ENCODE peak calls at places on chromosomes 16 and 17, in five cellular contexts. One of them, this sample, is unnamed.

GRCh38 chr17:12667299-12667958 is 1.7 kb downstream of the MYOCD start:
- DNase-seq in transverse colon: peak; percentile 20
- DNase-seq in adrenal gland: no peak
- DNase-seq in OCI-LY7: peak; percentile 22
- DNase-seq in lower lobe of right lung: no peak
- DNase-seq in this sample: peak; percentile 56

GRCh38 chr16:3980311-3981111 is 100.0 kb upstream of the CREBBP start:
- DNase-seq in transverse colon: no peak
- DNase-seq in lower lobe of right lung: no peak
- DNase-seq in adrenal gland: no peak
- DNase-seq in OCI-LY7: no peak
- DNase-seq in this sample: no peak

GRCh38 chr16:19114359-19115147 is 789 bp downstream of the ITPRIPL2 start:
- DNase-seq in OCI-LY7: no peak
- DNase-seq in transverse colon: peak; percentile 69
- DNase-seq in adrenal gland: peak; percentile 83
- DNase-seq in lower lobe of right lung: peak; percentile 78
- DNase-seq in this sample: peak; percentile 51

GRCh38 chr17:50212121-50212843 is 10.9 kb upstream of the COL1A1 start:
- DNase-seq in transverse colon: peak; percentile 41
- DNase-seq in lower lobe of right lung: no peak
- DNase-seq in adrenal gland: no peak
- DNase-seq in OCI-LY7: no peak
- DNase-seq in this sample: no peak

GRCh38 chr16:1781758-1782407 is 488 bp downstream of the SPSB3 start:
- DNase-seq in transverse colon: peak; percentile 37
- DNase-seq in lower lobe of right lung: no peak
- DNase-seq in OCI-LY7: peak; percentile 36
- DNase-seq in adrenal gland: peak; percentile 67
- DNase-seq in this sample: peak; percentile 27

GRCh38 chr16:79839450-79839849 is 238.9 kb upstream of the MAF start:
- DNase-seq in transverse colon: no peak
- DNase-seq in lower lobe of right lung: no peak
- DNase-seq in OCI-LY7: no peak
- DNase-seq in adrenal gland: no peak
- DNase-seq in this sample: no peak

GRCh38 chr17:8846768-8847211 is 20.7 kb downstream of the PIK3R6 start:
- DNase-seq in transverse colon: no peak
- DNase-seq in adrenal gland: no peak
- DNase-seq in lower lobe of right lung: no peak
- DNase-seq in OCI-LY7: peak; percentile 26
- DNase-seq in this sample: peak; percentile 16

GRCh38 chr17:38825762-38826247 is 684 bp upstream of the CWC25 start:
- DNase-seq in lower lobe of right lung: no peak
- DNase-seq in adrenal gland: no peak
- DNase-seq in OCI-LY7: no peak
- DNase-seq in transverse colon: no peak
- DNase-seq in this sample: no peak

GRCh38 chr17:38912221-38912813 is 13.1 kb upstream of the LASP1NB start:
- DNase-seq in transverse colon: peak; percentile 50
- DNase-seq in OCI-LY7: no peak
- DNase-seq in lower lobe of right lung: peak; percentile 44
- DNase-seq in adrenal gland: peak; percentile 86
- DNase-seq in this sample: no peak

GRCh38 chr16:27103954-27104353 is 37.2 kb downstream of the C16orf82 start:
- DNase-seq in lower lobe of right lung: no peak
- DNase-seq in adrenal gland: no peak
- DNase-seq in OCI-LY7: no peak
- DNase-seq in transverse colon: no peak
- DNase-seq in this sample: no peak

GRCh38 chr16:67155305-67156145 is 4.2 kb downstream of the TRADD start:
- DNase-seq in transverse colon: peak; percentile 80
- DNase-seq in OCI-LY7: peak; percentile 80
- DNase-seq in adrenal gland: peak; percentile 71
- DNase-seq in lower lobe of right lung: peak; percentile 85
- DNase-seq in this sample: peak; percentile 63

GRCh38 chr17:64765191-64765889 is 103.2 kb upstream of the SMURF2 start:
- DNase-seq in adrenal gland: no peak
- DNase-seq in OCI-LY7: no peak
- DNase-seq in lower lobe of right lung: no peak
- DNase-seq in transverse colon: no peak
- DNase-seq in this sample: peak; percentile 47

GRCh38 chr17:21218101-21218500 is 4.1 kb upstream of the TMEM11 start:
- DNase-seq in transverse colon: no peak
- DNase-seq in adrenal gland: no peak
- DNase-seq in OCI-LY7: no peak
- DNase-seq in lower lobe of right lung: no peak
- DNase-seq in this sample: no peak

GRCh38 chr17:9022553-9023388 is 1.5 kb downstream of the NTN1 start:
- DNase-seq in transverse colon: no peak
- DNase-seq in adrenal gland: no peak
- DNase-seq in OCI-LY7: no peak
- DNase-seq in lower lobe of right lung: no peak
- DNase-seq in this sample: no peak

GRCh38 chr17:47665655-47666054 is 15.9 kb downstream of the KPNB1 start:
- DNase-seq in lower lobe of right lung: no peak
- DNase-seq in OCI-LY7: no peak
- DNase-seq in adrenal gland: no peak
- DNase-seq in transverse colon: no peak
- DNase-seq in this sample: no peak

GRCh38 chr16:78809535-78809934 is 710.1 kb downstream of the WWOX start:
- DNase-seq in transverse colon: no peak
- DNase-seq in OCI-LY7: no peak
- DNase-seq in lower lobe of right lung: no peak
- DNase-seq in adrenal gland: no peak
- DNase-seq in this sample: no peak

GRCh38 chr17:55433029-55433628 is 11.5 kb upstream of the MMD start:
- DNase-seq in adrenal gland: no peak
- DNase-seq in transverse colon: no peak
- DNase-seq in lower lobe of right lung: no peak
- DNase-seq in OCI-LY7: no peak
- DNase-seq in this sample: no peak

GRCh38 chr16:30554933-30555847 is 3.0 kb downstream of the ZNF764 start:
- DNase-seq in lower lobe of right lung: no peak
- DNase-seq in adrenal gland: no peak
- DNase-seq in transverse colon: no peak
- DNase-seq in OCI-LY7: no peak
- DNase-seq in this sample: no peak

GRCh38 chr17:64124609-64125008 is 5.3 kb downstream of the ERN1 start:
- DNase-seq in OCI-LY7: no peak
- DNase-seq in adrenal gland: no peak
- DNase-seq in lower lobe of right lung: no peak
- DNase-seq in transverse colon: no peak
- DNase-seq in this sample: no peak

GRCh38 chr16:73058221-73058615 is 10.3 kb upstream of the ZFHX3 start:
- DNase-seq in OCI-LY7: peak; percentile 72
- DNase-seq in transverse colon: peak; percentile 58
- DNase-seq in lower lobe of right lung: peak; percentile 73
- DNase-seq in adrenal gland: peak; percentile 56
- DNase-seq in this sample: peak; percentile 57

GRCh38 chr17:876272-876671 is 94.1 kb downstream of the MRM3 start:
- DNase-seq in lower lobe of right lung: no peak
- DNase-seq in transverse colon: no peak
- DNase-seq in adrenal gland: no peak
- DNase-seq in OCI-LY7: no peak
- DNase-seq in this sample: no peak

GRCh38 chr17:57507828-57508227 is 237.3 kb downstream of the CCDC182 start:
- DNase-seq in adrenal gland: no peak
- DNase-seq in lower lobe of right lung: no peak
- DNase-seq in transverse colon: no peak
- DNase-seq in OCI-LY7: no peak
- DNase-seq in this sample: no peak

GRCh38 chr17:73639926-73640325 is 4.3 kb downstream of the SDK2 start:
- DNase-seq in OCI-LY7: no peak
- DNase-seq in transverse colon: peak; percentile 46
- DNase-seq in adrenal gland: no peak
- DNase-seq in lower lobe of right lung: no peak
- DNase-seq in this sample: no peak

GRCh38 chr17:81454473-81454872 is 58.1 kb downstream of the ACTG1 start:
- DNase-seq in adrenal gland: no peak
- DNase-seq in lower lobe of right lung: no peak
- DNase-seq in OCI-LY7: peak; percentile 50
- DNase-seq in transverse colon: no peak
- DNase-seq in this sample: no peak

GRCh38 chr16:64094992-64095579 is 1026.8 kb downstream of the CDH11 start:
- DNase-seq in OCI-LY7: no peak
- DNase-seq in adrenal gland: no peak
- DNase-seq in transverse colon: no peak
- DNase-seq in lower lobe of right lung: no peak
- DNase-seq in this sample: no peak

GRCh38 chr17:65294184-65294719 is 157.1 kb downstream of the RGS9 start:
- DNase-seq in adrenal gland: peak; percentile 76
- DNase-seq in OCI-LY7: peak; percentile 67
- DNase-seq in transverse colon: peak; percentile 75
- DNase-seq in lower lobe of right lung: peak; percentile 57
- DNase-seq in this sample: peak; percentile 74

GRCh38 chr17:57084361-57084801 is 665 bp upstream of the AKAP1 start:
- DNase-seq in OCI-LY7: no peak
- DNase-seq in lower lobe of right lung: no peak
- DNase-seq in adrenal gland: no peak
- DNase-seq in transverse colon: no peak
- DNase-seq in this sample: no peak

GRCh38 chr17:4527552-4527951 is 27.6 kb downstream of the MYBBP1A start:
- DNase-seq in transverse colon: no peak
- DNase-seq in adrenal gland: no peak
- DNase-seq in lower lobe of right lung: no peak
- DNase-seq in OCI-LY7: no peak
- DNase-seq in this sample: no peak

GRCh38 chr16:84387021-84387420 is 18.7 kb downstream of the ATP2C2 start:
- DNase-seq in adrenal gland: no peak
- DNase-seq in lower lobe of right lung: no peak
- DNase-seq in transverse colon: no peak
- DNase-seq in OCI-LY7: no peak
- DNase-seq in this sample: no peak

GRCh38 chr17:3539881-3540540 is 17.6 kb downstream of the TRPV3 start:
- DNase-seq in lower lobe of right lung: no peak
- DNase-seq in transverse colon: no peak
- DNase-seq in adrenal gland: no peak
- DNase-seq in OCI-LY7: no peak
- DNase-seq in this sample: no peak

GRCh38 chr17:79572136-79572915 is 38.5 kb downstream of the RBFOX3 start:
- DNase-seq in adrenal gland: no peak
- DNase-seq in lower lobe of right lung: peak; percentile 15
- DNase-seq in transverse colon: no peak
- DNase-seq in OCI-LY7: no peak
- DNase-seq in this sample: no peak

GRCh38 chr16:22329199-22329695 is 32.0 kb downstream of the POLR3E start:
- DNase-seq in lower lobe of right lung: no peak
- DNase-seq in OCI-LY7: no peak
- DNase-seq in transverse colon: no peak
- DNase-seq in adrenal gland: no peak
- DNase-seq in this sample: no peak

GRCh38 chr16:22326771-22327445 is 29.7 kb downstream of the POLR3E start:
- DNase-seq in adrenal gland: no peak
- DNase-seq in lower lobe of right lung: no peak
- DNase-seq in OCI-LY7: no peak
- DNase-seq in transverse colon: no peak
- DNase-seq in this sample: no peak

GRCh38 chr16:22326369-22326652 is 29.1 kb downstream of the POLR3E start:
- DNase-seq in adrenal gland: no peak
- DNase-seq in transverse colon: no peak
- DNase-seq in lower lobe of right lung: no peak
- DNase-seq in OCI-LY7: no peak
- DNase-seq in this sample: no peak

GRCh38 chr16:22327446-22327775 is 30.2 kb downstream of the POLR3E start:
- DNase-seq in lower lobe of right lung: no peak
- DNase-seq in adrenal gland: no peak
- DNase-seq in OCI-LY7: no peak
- DNase-seq in transverse colon: no peak
- DNase-seq in this sample: no peak

GRCh38 chr16:22328081-22328725 is 31.0 kb downstream of the POLR3E start:
- DNase-seq in transverse colon: no peak
- DNase-seq in adrenal gland: no peak
- DNase-seq in lower lobe of right lung: no peak
- DNase-seq in OCI-LY7: no peak
- DNase-seq in this sample: no peak
- H3K9me3 ChIP-seq in transverse colon: no peaks in the 10 kb centered on the region
- H3K9me3 ChIP-seq in adrenal gland: no peaks in the 10 kb centered on the region
- H3K9me3 ChIP-seq in lower lobe of right lung: no peaks in the 10 kb centered on the region
- H3K9me3 ChIP-seq in OCI-LY7: no peaks in the 10 kb centered on the region
- H3K9me3 ChIP-seq in this sample: no peaks in the 10 kb centered on the region

DNA sequence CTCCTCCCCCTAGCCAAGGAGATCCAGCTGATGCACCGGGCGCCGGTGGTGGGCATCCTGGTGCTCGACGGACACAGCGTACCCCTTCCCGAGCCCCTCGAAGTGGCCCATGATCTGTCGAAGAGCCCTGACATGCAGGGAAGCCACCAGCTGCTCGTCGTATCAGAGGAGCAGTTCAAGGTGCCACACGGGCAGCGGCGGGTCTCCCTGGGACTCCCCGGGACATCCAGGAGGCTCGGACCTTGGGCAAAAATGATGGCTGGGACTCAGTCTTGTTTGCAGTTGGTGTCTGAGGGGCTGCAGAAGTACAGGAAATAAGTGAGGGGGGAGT is 15.8 kb upstream of the MYO15B start:
- DNase-seq in OCI-LY7: no peak
- DNase-seq in transverse colon: no peak
- DNase-seq in adrenal gland: no peak
- DNase-seq in lower lobe of right lung: no peak
- DNase-seq in this sample: no peak
- H3K4me3 ChIP-seq in OCI-LY7: no peak overlapping the region
- H3K4me3 ChIP-seq in transverse colon: no peak overlapping the region
- H3K4me3 ChIP-seq in adrenal gland: no peak overlapping the region
- H3K4me3 ChIP-seq in lower lobe of right lung: no peak overlapping the region
- H3K4me3 ChIP-seq in this sample: no peak overlapping the region

DNA sequence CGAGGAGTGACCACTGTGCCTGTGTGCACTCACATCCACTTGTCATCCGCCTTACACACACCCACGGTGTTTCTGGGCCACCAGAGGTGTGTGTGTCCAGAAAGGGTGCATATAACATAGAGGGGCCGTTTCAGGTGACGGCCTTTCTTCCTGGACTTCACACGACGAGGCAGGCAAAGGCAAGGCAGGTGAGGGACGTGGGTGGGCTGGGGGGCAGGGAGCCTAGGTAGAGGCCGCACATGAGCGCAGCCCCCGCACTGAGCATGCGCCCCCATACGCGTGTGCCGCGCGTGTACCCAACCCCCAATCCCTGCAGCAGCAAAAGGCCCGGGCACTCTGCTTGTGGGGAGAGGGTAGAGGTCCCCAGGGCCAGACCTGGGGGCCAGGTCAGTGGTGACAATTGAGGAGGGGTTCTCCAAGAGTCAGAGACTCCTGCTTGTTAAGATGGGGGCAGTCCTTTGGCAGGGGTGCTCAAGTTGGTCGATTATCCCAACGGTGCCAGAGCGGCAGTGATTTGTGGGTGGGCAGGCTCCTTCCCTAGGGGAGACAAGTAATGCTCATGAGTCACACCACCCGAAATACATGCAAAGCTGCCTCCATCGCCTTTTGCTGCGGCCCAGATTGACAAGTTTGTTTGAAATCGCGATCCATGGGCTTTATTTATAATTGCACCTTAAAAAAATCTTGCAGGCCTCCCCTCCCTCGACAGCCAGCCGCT is 972 bp upstream of the GIT1 start:
- DNase-seq in adrenal gland: no peak
- DNase-seq in transverse colon: peak; percentile 18
- DNase-seq in OCI-LY7: peak; percentile 50
- DNase-seq in lower lobe of right lung: peak; percentile 45
- DNase-seq in this sample: no peak
- H3K4me1 ChIP-seq in adrenal gland: peaks cover 49% of the 10 kb centered on the region
- H3K4me1 ChIP-seq in transverse colon: peaks cover 40% of the 10 kb centered on the region
- H3K4me1 ChIP-seq in OCI-LY7: peaks cover 61% of the 10 kb centered on the region
- H3K4me1 ChIP-seq in lower lobe of right lung: peaks cover 72% of the 10 kb centered on the region
- H3K4me1 ChIP-seq in this sample: peaks cover 2% of the 10 kb centered on the region

GRCh38 chr16:17544304-17544703 is 73.5 kb upstream of the XYLT1 start:
- DNase-seq in adrenal gland: no peak
- DNase-seq in transverse colon: no peak
- DNase-seq in OCI-LY7: no peak
- DNase-seq in lower lobe of right lung: no peak
- DNase-seq in this sample: no peak
- H3K9me3 ChIP-seq in adrenal gland: no peaks in the 10 kb centered on the region
- H3K9me3 ChIP-seq in transverse colon: no peaks in the 10 kb centered on the region
- H3K9me3 ChIP-seq in OCI-LY7: no peaks in the 10 kb centered on the region
- H3K9me3 ChIP-seq in lower lobe of right lung: no peaks in the 10 kb centered on the region
- H3K9me3 ChIP-seq in this sample: no peaks in the 10 kb centered on the region

This sample was measured in small intestine.